ENCODE peak calls at places on chromosomes 6 and 20, in nine cellular contexts. One of them, this sample, is unnamed.

GRCh38 chr6:72624557-72625160 is 2.8 kb downstream of the KCNQ5 start:
- DNase-seq in activated T-helper 1 cell treated with anti-CD3 and anti-CD28 coated beads, Interleukin-2, amount 50 U/mL, for 16 hours: no peak
- DNase-seq in kidney: no peak
- DNase-seq in AG04449: no peak
- DNase-seq in HuH-7: peak
- DNase-seq in A172: peak
- DNase-seq in frontal cortex: no peak
- DNase-seq in lower lobe of right lung: no peak
- DNase-seq in neural crest cell: no peak
- DNase-seq in this sample: no peak

GRCh38 chr6:32906539-32906938 is 34.3 kb downstream of the HLA-DMB start:
- DNase-seq in activated T-helper 1 cell treated with anti-CD3 and anti-CD28 coated beads, Interleukin-2, amount 50 U/mL, for 16 hours: no peak
- DNase-seq in kidney: no peak
- DNase-seq in AG04449: no peak
- DNase-seq in HuH-7: no peak
- DNase-seq in A172: peak
- DNase-seq in frontal cortex: no peak
- DNase-seq in lower lobe of right lung: no peak
- DNase-seq in neural crest cell: no peak
- DNase-seq in this sample: no peak

GRCh38 chr6:30647802-30648460 is 998 bp downstream of the C6orf136 start:
- DNase-seq in activated T-helper 1 cell treated with anti-CD3 and anti-CD28 coated beads, Interleukin-2, amount 50 U/mL, for 16 hours: no peak
- DNase-seq in kidney: no peak
- DNase-seq in AG04449: no peak
- DNase-seq in HuH-7: no peak
- DNase-seq in A172: no peak
- DNase-seq in frontal cortex: no peak
- DNase-seq in lower lobe of right lung: no peak
- DNase-seq in neural crest cell: no peak
- DNase-seq in this sample: no peak

GRCh38 chr6:107819976-107820551 is 4.0 kb downstream of the SCML4 start:
- DNase-seq in activated T-helper 1 cell treated with anti-CD3 and anti-CD28 coated beads, Interleukin-2, amount 50 U/mL, for 16 hours: no peak
- DNase-seq in kidney: no peak
- DNase-seq in AG04449: no peak
- DNase-seq in HuH-7: no peak
- DNase-seq in A172: peak
- DNase-seq in frontal cortex: no peak
- DNase-seq in lower lobe of right lung: no peak
- DNase-seq in neural crest cell: no peak
- DNase-seq in this sample: no peak

GRCh38 chr20:5890773-5891441 is 59.4 kb downstream of the TRMT6 start:
- DNase-seq in activated T-helper 1 cell treated with anti-CD3 and anti-CD28 coated beads, Interleukin-2, amount 50 U/mL, for 16 hours: no peak
- DNase-seq in kidney: no peak
- DNase-seq in AG04449: no peak
- DNase-seq in HuH-7: no peak
- DNase-seq in A172: no peak
- DNase-seq in frontal cortex: no peak
- DNase-seq in lower lobe of right lung: no peak
- DNase-seq in neural crest cell: no peak
- DNase-seq in this sample: no peak

GRCh38 chr6:73728548-73729205 is 32.7 kb downstream of the CD109 start:
- DNase-seq in activated T-helper 1 cell treated with anti-CD3 and anti-CD28 coated beads, Interleukin-2, amount 50 U/mL, for 16 hours: no peak
- DNase-seq in kidney: no peak
- DNase-seq in AG04449: no peak
- DNase-seq in HuH-7: no peak
- DNase-seq in A172: no peak
- DNase-seq in frontal cortex: no peak
- DNase-seq in lower lobe of right lung: no peak
- DNase-seq in neural crest cell: no peak
- DNase-seq in this sample: no peak

GRCh38 chr20:10093087-10093591 is 58.4 kb downstream of the ANKEF1 start:
- DNase-seq in activated T-helper 1 cell treated with anti-CD3 and anti-CD28 coated beads, Interleukin-2, amount 50 U/mL, for 16 hours: no peak
- DNase-seq in kidney: no peak
- DNase-seq in AG04449: no peak
- DNase-seq in HuH-7: no peak
- DNase-seq in A172: peak
- DNase-seq in frontal cortex: no peak
- DNase-seq in lower lobe of right lung: no peak
- DNase-seq in neural crest cell: no peak
- DNase-seq in this sample: no peak

GRCh38 chr6:105452924-105453756 is 50.3 kb upstream of the PREP start:
- DNase-seq in activated T-helper 1 cell treated with anti-CD3 and anti-CD28 coated beads, Interleukin-2, amount 50 U/mL, for 16 hours: no peak
- DNase-seq in kidney: no peak
- DNase-seq in AG04449: no peak
- DNase-seq in HuH-7: no peak
- DNase-seq in A172: no peak
- DNase-seq in frontal cortex: no peak
- DNase-seq in lower lobe of right lung: peak
- DNase-seq in neural crest cell: no peak
- DNase-seq in this sample: no peak

GRCh38 chr6:117976030-117976651 is 69.1 kb downstream of the SLC35F1 start:
- DNase-seq in activated T-helper 1 cell treated with anti-CD3 and anti-CD28 coated beads, Interleukin-2, amount 50 U/mL, for 16 hours: no peak
- DNase-seq in kidney: no peak
- DNase-seq in AG04449: no peak
- DNase-seq in HuH-7: peak
- DNase-seq in A172: peak
- DNase-seq in frontal cortex: no peak
- DNase-seq in lower lobe of right lung: no peak
- DNase-seq in neural crest cell: peak
- DNase-seq in this sample: peak

GRCh38 chr20:48600470-48600945 is 227.3 kb downstream of the PREX1 start:
- DNase-seq in activated T-helper 1 cell treated with anti-CD3 and anti-CD28 coated beads, Interleukin-2, amount 50 U/mL, for 16 hours: no peak
- DNase-seq in kidney: peak
- DNase-seq in AG04449: no peak
- DNase-seq in HuH-7: no peak
- DNase-seq in A172: no peak
- DNase-seq in frontal cortex: no peak
- DNase-seq in lower lobe of right lung: peak
- DNase-seq in neural crest cell: no peak
- DNase-seq in this sample: no peak

GRCh38 chr6:136225496-136225895 is 24.6 kb downstream of the MTFR2 start:
- DNase-seq in activated T-helper 1 cell treated with anti-CD3 and anti-CD28 coated beads, Interleukin-2, amount 50 U/mL, for 16 hours: no peak
- DNase-seq in kidney: no peak
- DNase-seq in AG04449: no peak
- DNase-seq in HuH-7: no peak
- DNase-seq in A172: peak
- DNase-seq in frontal cortex: no peak
- DNase-seq in lower lobe of right lung: no peak
- DNase-seq in neural crest cell: no peak
- DNase-seq in this sample: no peak

GRCh38 chr6:10582774-10583508 is 61.8 kb downstream of the GCNT2 start:
- DNase-seq in activated T-helper 1 cell treated with anti-CD3 and anti-CD28 coated beads, Interleukin-2, amount 50 U/mL, for 16 hours: no peak
- DNase-seq in kidney: no peak
- DNase-seq in AG04449: no peak
- DNase-seq in HuH-7: peak
- DNase-seq in A172: no peak
- DNase-seq in frontal cortex: no peak
- DNase-seq in lower lobe of right lung: no peak
- DNase-seq in neural crest cell: no peak
- DNase-seq in this sample: peak

GRCh38 chr6:3585320-3585935 is 128.6 kb upstream of the SLC22A23 start:
- DNase-seq in activated T-helper 1 cell treated with anti-CD3 and anti-CD28 coated beads, Interleukin-2, amount 50 U/mL, for 16 hours: no peak
- DNase-seq in kidney: no peak
- DNase-seq in AG04449: peak
- DNase-seq in HuH-7: no peak
- DNase-seq in A172: peak
- DNase-seq in frontal cortex: no peak
- DNase-seq in lower lobe of right lung: no peak
- DNase-seq in neural crest cell: no peak
- DNase-seq in this sample: no peak

GRCh38 chr6:31227143-31227542 is 44.7 kb downstream of the HLA-C start:
- DNase-seq in activated T-helper 1 cell treated with anti-CD3 and anti-CD28 coated beads, Interleukin-2, amount 50 U/mL, for 16 hours: no peak
- DNase-seq in kidney: no peak
- DNase-seq in AG04449: no peak
- DNase-seq in HuH-7: no peak
- DNase-seq in A172: no peak
- DNase-seq in frontal cortex: no peak
- DNase-seq in lower lobe of right lung: no peak
- DNase-seq in neural crest cell: no peak
- DNase-seq in this sample: no peak

GRCh38 chr20:63057133-63058117 is 50.7 kb upstream of the BHLHE23 start:
- DNase-seq in activated T-helper 1 cell treated with anti-CD3 and anti-CD28 coated beads, Interleukin-2, amount 50 U/mL, for 16 hours: no peak
- DNase-seq in kidney: no peak
- DNase-seq in AG04449: no peak
- DNase-seq in HuH-7: no peak
- DNase-seq in A172: no peak
- DNase-seq in frontal cortex: no peak
- DNase-seq in lower lobe of right lung: no peak
- DNase-seq in neural crest cell: no peak
- DNase-seq in this sample: no peak

GRCh38 chr20:11111191-11111590 is 437.4 kb upstream of the JAG1 start:
- DNase-seq in activated T-helper 1 cell treated with anti-CD3 and anti-CD28 coated beads, Interleukin-2, amount 50 U/mL, for 16 hours: no peak
- DNase-seq in kidney: no peak
- DNase-seq in AG04449: no peak
- DNase-seq in HuH-7: no peak
- DNase-seq in A172: no peak
- DNase-seq in frontal cortex: no peak
- DNase-seq in lower lobe of right lung: no peak
- DNase-seq in neural crest cell: no peak
- DNase-seq in this sample: no peak

GRCh38 chr20:52426856-52427255 is 235.3 kb upstream of the ZFP64 start:
- DNase-seq in activated T-helper 1 cell treated with anti-CD3 and anti-CD28 coated beads, Interleukin-2, amount 50 U/mL, for 16 hours: no peak
- DNase-seq in kidney: no peak
- DNase-seq in AG04449: no peak
- DNase-seq in HuH-7: no peak
- DNase-seq in A172: peak
- DNase-seq in frontal cortex: no peak
- DNase-seq in lower lobe of right lung: no peak
- DNase-seq in neural crest cell: no peak
- DNase-seq in this sample: peak

GRCh38 chr20:14915356-14915755 is 577.9 kb upstream of the FLRT3 start:
- DNase-seq in activated T-helper 1 cell treated with anti-CD3 and anti-CD28 coated beads, Interleukin-2, amount 50 U/mL, for 16 hours: no peak
- DNase-seq in kidney: no peak
- DNase-seq in AG04449: no peak
- DNase-seq in HuH-7: no peak
- DNase-seq in A172: no peak
- DNase-seq in frontal cortex: no peak
- DNase-seq in lower lobe of right lung: no peak
- DNase-seq in neural crest cell: no peak
- DNase-seq in this sample: no peak

GRCh38 chr6:6317825-6318733 is 2.4 kb downstream of the F13A1 start:
- DNase-seq in activated T-helper 1 cell treated with anti-CD3 and anti-CD28 coated beads, Interleukin-2, amount 50 U/mL, for 16 hours: no peak
- DNase-seq in kidney: no peak
- DNase-seq in AG04449: no peak
- DNase-seq in HuH-7: no peak
- DNase-seq in A172: no peak
- DNase-seq in frontal cortex: no peak
- DNase-seq in lower lobe of right lung: no peak
- DNase-seq in neural crest cell: no peak
- DNase-seq in this sample: no peak

This sample was measured in NCI-H1417 treated with DMSO at 0.1 percent for 48 hours.